ENCODE peak calls at places on chromosomes 12 and 14, in four cellular contexts. One of them, this sample, is unnamed.

GRCh38 chr14:88831285-88831684 is 6.8 kb downstream of the TTC8 start:
- DNase-seq in SK-N-DZ: no peak
- DNase-seq in stimulated activated naive B cell treated with anti-CD40 and anti-IgM and Interleukin-4, amounts not matched to agents 10 μg/mL and 1 μg/mL and 100 μg/mL, for 72 hours: no peak
- DNase-seq in ecto neural progenitor cell: no peak
- DNase-seq in this sample: no peak

GRCh38 chr14:64942531-64943111 is at the start of gene GPX2:
- DNase-seq in SK-N-DZ: no peak
- DNase-seq in stimulated activated naive B cell treated with anti-CD40 and anti-IgM and Interleukin-4, amounts not matched to agents 10 μg/mL and 1 μg/mL and 100 μg/mL, for 72 hours: no peak
- DNase-seq in ecto neural progenitor cell: no peak
- DNase-seq in this sample: no peak

GRCh38 chr14:43896044-43896443 is 611.0 kb downstream of the FSCB start:
- DNase-seq in SK-N-DZ: no peak
- DNase-seq in stimulated activated naive B cell treated with anti-CD40 and anti-IgM and Interleukin-4, amounts not matched to agents 10 μg/mL and 1 μg/mL and 100 μg/mL, for 72 hours: no peak
- DNase-seq in ecto neural progenitor cell: no peak
- DNase-seq in this sample: no peak

GRCh38 chr14:65336191-65336591 is 76.3 kb upstream of the FUT8 start:
- DNase-seq in SK-N-DZ: no peak
- DNase-seq in stimulated activated naive B cell treated with anti-CD40 and anti-IgM and Interleukin-4, amounts not matched to agents 10 μg/mL and 1 μg/mL and 100 μg/mL, for 72 hours: no peak
- DNase-seq in ecto neural progenitor cell: no peak
- DNase-seq in this sample: no peak

GRCh38 chr12:16063728-16064127 is 152.6 kb downstream of the DERA start:
- DNase-seq in SK-N-DZ: no peak
- DNase-seq in stimulated activated naive B cell treated with anti-CD40 and anti-IgM and Interleukin-4, amounts not matched to agents 10 μg/mL and 1 μg/mL and 100 μg/mL, for 72 hours: no peak
- DNase-seq in ecto neural progenitor cell: no peak
- DNase-seq in this sample: no peak

GRCh38 chr12:43805149-43805856 is 814 bp downstream of the TWF1 start:
- DNase-seq in SK-N-DZ: no peak
- DNase-seq in stimulated activated naive B cell treated with anti-CD40 and anti-IgM and Interleukin-4, amounts not matched to agents 10 μg/mL and 1 μg/mL and 100 μg/mL, for 72 hours: no peak
- DNase-seq in ecto neural progenitor cell: no peak
- DNase-seq in this sample: no peak

GRCh38 chr14:35369701-35370191 is 34.8 kb downstream of the NFKBIA start:
- DNase-seq in SK-N-DZ: no peak
- DNase-seq in stimulated activated naive B cell treated with anti-CD40 and anti-IgM and Interleukin-4, amounts not matched to agents 10 μg/mL and 1 μg/mL and 100 μg/mL, for 72 hours: no peak
- DNase-seq in ecto neural progenitor cell: no peak
- DNase-seq in this sample: no peak

GRCh38 chr14:101132051-101132541 is 228.6 kb upstream of the RTL1 start:
- DNase-seq in SK-N-DZ: no peak
- DNase-seq in stimulated activated naive B cell treated with anti-CD40 and anti-IgM and Interleukin-4, amounts not matched to agents 10 μg/mL and 1 μg/mL and 100 μg/mL, for 72 hours: no peak
- DNase-seq in ecto neural progenitor cell: peak
- DNase-seq in this sample: no peak

GRCh38 chr14:101359221-101360044 is 201.9 kb upstream of the DIO3 start:
- DNase-seq in SK-N-DZ: no peak
- DNase-seq in stimulated activated naive B cell treated with anti-CD40 and anti-IgM and Interleukin-4, amounts not matched to agents 10 μg/mL and 1 μg/mL and 100 μg/mL, for 72 hours: no peak
- DNase-seq in ecto neural progenitor cell: no peak
- DNase-seq in this sample: no peak

GRCh38 chr12:86158956-86159355 is 97.2 kb downstream of the MGAT4C start:
- DNase-seq in SK-N-DZ: no peak
- DNase-seq in stimulated activated naive B cell treated with anti-CD40 and anti-IgM and Interleukin-4, amounts not matched to agents 10 μg/mL and 1 μg/mL and 100 μg/mL, for 72 hours: no peak
- DNase-seq in ecto neural progenitor cell: no peak
- DNase-seq in this sample: no peak

This sample was measured in activated CD8-positive, alpha-beta memory T cell treated with anti-CD3 and anti-CD28 coated beads for 4 hours.